ENCODE peak calls at places on chromosomes 5 and 9, in five cellular contexts. W, B, K, G and X are unnamed samples. For H3K79me1, the result is how much of the 10 kb centered on the place peaks cover.

GRCh38 chr5:17182494-17182893 is 34.9 kb upstream of the BASP1 start:
- DNase-seq in W (no peak), B (peak), K (peak), G (no peak), X (no peak)

GRCh38 chr5:103542441-103542840 is 20.1 kb downstream of the NUDT12 start:
- DNase-seq in W (no peak), B (no peak), K (no peak), G (no peak), X (no peak)

GRCh38 chr5:176559683-176560082 is 10.5 kb downstream of the CDHR2 start:
- DNase-seq in W (no peak), B (no peak), K (no peak), G (no peak), X (no peak)

GRCh38 chr9:134301387-134302129 is 24.7 kb upstream of the RXRA start:
- DNase-seq in W (no peak), B (no peak), K (no peak), G (no peak), X (no peak)

GRCh38 chr5:36355513-36355912 is 53.8 kb upstream of the RANBP3L start:
- DNase-seq in W (no peak), B (no peak), K (no peak), G (no peak), X (no peak)

GRCh38 chr9:125325821-125326220 is 64.2 kb downstream of the GAPVD1 start:
- DNase-seq in W (no peak), B (peak), K (no peak), G (no peak), X (no peak)

GRCh38 chr9:20015427-20015931 is 226.6 kb upstream of the SLC24A2 start:
- DNase-seq in W (no peak), B (no peak), K (no peak), G (no peak), X (no peak)

GRCh38 chr5:39599721-39600431 is 175.1 kb upstream of the DAB2 start:
- DNase-seq in W (no peak), B (peak), K (peak), G (no peak), X (peak)

GRCh38 chr5:175846332-175846731 is 25.0 kb upstream of the CPLX2 start:
- DNase-seq in W (no peak), B (no peak), K (no peak), G (no peak), X (no peak)

GRCh38 chr9:84781431-84781830 is 111.9 kb downstream of the NTRK2 start:
- DNase-seq in W (no peak), B (no peak), K (peak), G (no peak), X (no peak)

GRCh38 chr5:119340597-119341218 is 15.1 kb upstream of the TNFAIP8 start:
- DNase-seq in W (no peak), B (no peak), K (no peak), G (no peak), X (no peak)

GRCh38 chr9:72292184-72292787 is 72.7 kb downstream of the ZFAND5 start:
- DNase-seq in W (no peak), B (peak), K (peak), G (no peak), X (no peak)

GRCh38 chr5:139014726-139015125 is 139.6 kb upstream of the LRRTM2 start:
- DNase-seq in W (no peak), B (peak), K (peak), G (no peak), X (no peak)

GRCh38 chr5:36305571-36306326 is 4.0 kb upstream of the RANBP3L start:
- DNase-seq in W (peak), B (peak), K (peak), G (no peak), X (no peak)

GRCh38 chr5:94397508-94397907 is 220.9 kb downstream of the KIAA0825 start:
- DNase-seq in W (no peak), B (no peak), K (no peak), G (no peak), X (no peak)

GRCh38 chr9:71796368-71796767 is 28.1 kb upstream of the CEMIP2 start:
- DNase-seq in W (no peak), B (no peak), K (no peak), G (no peak), X (no peak)

GRCh38 chr5:56025303-56025885 is 30.6 kb upstream of the IL6ST start:
- DNase-seq in W (no peak), B (peak), K (peak), G (no peak), X (no peak)

GRCh38 chr5:122183098-122183794 is 53.9 kb downstream of the ZNF474 start:
- DNase-seq in W (no peak), B (peak), K (no peak), G (no peak), X (no peak)

GRCh38 chr9:128870128-128870940 is 11.4 kb downstream of the KYAT1 start:
- DNase-seq in W (no peak), B (no peak), K (peak), G (no peak), X (no peak)

GRCh38 chr5:172166030-172166429 is 22.0 kb downstream of the STK10 start:
- DNase-seq in W (no peak), B (no peak), K (no peak), G (no peak), X (no peak)

GRCh38 chr5:111948517-111948916 is 191.5 kb upstream of the NREP start:
- DNase-seq in W (no peak), B (peak), K (peak), G (no peak), X (no peak)

GRCh38 chr5:149053027-149053705 is 9.7 kb downstream of the SH3TC2 start:
- DNase-seq in W (no peak), B (peak), K (no peak), G (no peak), X (no peak)

GRCh38 chr9:87276327-87276841 is 221.3 kb upstream of the DAPK1 start:
- DNase-seq in W (no peak), B (peak), K (peak), G (no peak), X (no peak)

GRCh38 chr9:135568026-135568425 is 6.5 kb downstream of the PAEP start:
- DNase-seq in W (no peak), B (no peak), K (no peak), G (no peak), X (no peak)

GRCh38 chr9:77944556-77945261 is 86.9 kb downstream of the GNAQ start:
- DNase-seq in W (no peak), B (no peak), K (no peak), G (no peak), X (peak)

GRCh38 chr5:127911619-127912018 is 171.9 kb upstream of the SLC12A2 start:
- DNase-seq in W (no peak), B (no peak), K (no peak), G (no peak), X (no peak)

GRCh38 chr9:129685220-129685932 is 19.9 kb downstream of the PRRX2 start:
- DNase-seq in W (no peak), B (peak), K (peak), G (no peak), X (no peak)

GRCh38 chr5:134248271-134248670 is 22.4 kb upstream of the PPP2CA start:
- DNase-seq in W (no peak), B (peak), K (no peak), G (no peak), X (no peak)

GRCh38 chr9:112061152-112061740 is 113.9 kb downstream of the SUSD1 start:
- DNase-seq in W (no peak), B (peak), K (peak), G (no peak), X (no peak)

GRCh38 chr5:96745844-96746531 is 61.8 kb downstream of the ERAP1 start:
- DNase-seq in W (no peak), B (peak), K (peak), G (no peak), X (no peak)

GRCh38 chr5:93141969-93142368 is 439.1 kb downstream of the NR2F1-AS1 start:
- DNase-seq in W (no peak), B (peak), K (peak), G (no peak), X (no peak)

GRCh38 chr5:61910771-61911170 is 395.2 kb upstream of the KIF2A start:
- DNase-seq in W (no peak), B (no peak), K (no peak), G (no peak), X (no peak)

GRCh38 chr5:157535042-157535865 is 40.3 kb downstream of the ADAM19 start:
- DNase-seq in W (no peak), B (peak), K (peak), G (no peak), X (no peak)

GRCh38 chr5:157530226-157530972 is 45.2 kb downstream of the ADAM19 start:
- DNase-seq in W (no peak), B (no peak), K (no peak), G (no peak), X (no peak)

GRCh38 chr5:157529002-157529401 is 46.6 kb downstream of the ADAM19 start:
- DNase-seq in W (no peak), B (no peak), K (no peak), G (no peak), X (no peak)

GRCh38 chr5:157532022-157532421 is 43.6 kb downstream of the ADAM19 start:
- DNase-seq in W (no peak), B (no peak), K (no peak), G (no peak), X (no peak)

GRCh38 chr5:157533011-157533481 is 42.5 kb downstream of the ADAM19 start:
- DNase-seq in W (no peak), B (no peak), K (no peak), G (no peak), X (no peak)
- H3K79me1 ChIP-seq in W (under half), B (half or more), K (half or more), G (under half), X (under half)

GRCh38 chr9:136587944-136588662 is 42.3 kb upstream of the NOTCH1 start:
- DNase-seq in W (peak), B (no peak), K (peak), G (peak), X (peak)
- H3K14ac ChIP-seq in W (peak), B (no peak), K (peak), G (peak), X (peak)

GRCh38 chr9:127852829-127853228 is 1.6 kb downstream of the ENG start:
- DNase-seq in W (no peak), B (no peak), K (no peak), G (no peak), X (no peak)
- H3K79me1 ChIP-seq in W (under half), B (half or more), K (under half), G (under half), X (under half)

GRCh38 chr5:11998397-11998796 is 94.2 kb upstream of the CTNND2 start:
- DNase-seq in W (no peak), B (no peak), K (no peak), G (no peak), X (no peak)

GRCh38 chr5:11997942-11998341 is 93.7 kb upstream of the CTNND2 start:
- DNase-seq in W (no peak), B (no peak), K (no peak), G (no peak), X (no peak)

DNA sequence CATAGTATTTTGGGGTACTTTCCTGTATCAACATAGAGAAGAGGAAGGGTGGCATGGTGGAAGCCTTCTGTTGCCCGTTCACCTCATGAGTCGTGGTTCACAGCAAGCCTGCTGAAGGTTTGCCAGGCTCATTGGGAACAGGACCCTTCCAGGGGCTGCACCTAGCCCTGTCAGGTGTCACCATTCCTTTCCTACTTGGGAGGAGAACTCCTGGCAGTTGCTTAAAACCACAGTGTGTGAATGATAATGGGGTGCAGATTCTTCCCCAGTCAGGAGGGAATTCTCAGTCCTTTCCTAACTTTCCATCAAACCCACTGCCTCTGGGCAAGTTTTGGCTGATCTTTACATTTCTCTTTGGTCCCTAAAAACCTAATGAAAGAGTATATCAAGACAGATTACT is 99.4 kb upstream of the CTNND2 start:
- DNase-seq in W (peak), B (no peak), K (no peak), G (peak), X (no peak)
- H3K14ac ChIP-seq in W (no peak), B (no peak), K (no peak), G (no peak), X (no peak)

GRCh38 chr9:121750715-121751623 is 99.5 kb downstream of the DAB2IP start:
- DNase-seq in W (no peak), B (no peak), K (no peak), G (no peak), X (no peak)

GRCh38 chr9:121751686-121752445 is 100.4 kb downstream of the DAB2IP start:
- DNase-seq in W (no peak), B (no peak), K (peak), G (no peak), X (no peak)

GRCh38 chr9:121754655-121755436 is 103.4 kb downstream of the DAB2IP start:
- DNase-seq in W (no peak), B (no peak), K (no peak), G (no peak), X (no peak)

GRCh38 chr9:121753802-121754654 is 102.6 kb downstream of the DAB2IP start:
- DNase-seq in W (no peak), B (no peak), K (no peak), G (no peak), X (no peak)

GRCh38 chr9:121752929-121753328 is 101.5 kb downstream of the DAB2IP start:
- DNase-seq in W (no peak), B (no peak), K (no peak), G (no peak), X (no peak)
- H3K79me1 ChIP-seq in W (under half), B (half or more), K (half or more), G (under half), X (under half)